ENCODE peak calls at places on chromosomes 3 and 15, in ten cellular contexts. X is GM23338, H is PC-3, W is Karpas-422, R is HCT116, E is MM.1S, O is SK-N-SH, Z is GM23248, U is PC-9, S is hepatocyte. Q is an unnamed sample. For H3K9me2, the result is how much of the 10 kb centered on the place peaks cover.

GRCh38 chr3:170499562-170500156 is 81.0 kb downstream of the CLDN11 start:
- DNase-seq in R (peak), O (peak), X (peak), E (peak), S (peak), Z (peak), U (no peak), H (peak), W (peak), Q (peak)

GRCh38 chr3:124395584-124396340 is 334.5 kb upstream of the UMPS start:
- DNase-seq in H (no peak), Z (no peak), E (no peak), U (no peak), R (no peak), O (peak), W (no peak), S (no peak), X (no peak), Q (no peak)

GRCh38 chr15:71669688-71670087 is 140.7 kb upstream of the NR2E3 start:
- DNase-seq in S (no peak), E (no peak), W (no peak), O (peak), U (no peak), X (no peak), R (no peak), Z (no peak), H (no peak), Q (no peak)

GRCh38 chr15:42591238-42591936 is 16.0 kb downstream of the STARD9 start:
- DNase-seq in U (peak), R (no peak), E (no peak), H (peak), W (no peak), S (peak), Z (peak), X (peak), O (peak), Q (peak)

GRCh38 chr15:30921781-30922371 is 18.2 kb downstream of the FAN1 start:
- DNase-seq in X (peak), S (no peak), Z (no peak), O (peak), R (no peak), W (no peak), U (no peak), E (no peak), H (no peak), Q (no peak)

GRCh38 chr15:97502038-97502437 is 458.5 kb upstream of the ARRDC4 start:
- DNase-seq in H (no peak), W (no peak), E (no peak), U (no peak), R (no peak), Z (no peak), X (no peak), S (no peak), O (no peak), Q (no peak)

GRCh38 chr3:126394179-126394976 is at the start of gene CFAP100:
- DNase-seq in X (peak), U (no peak), R (no peak), E (no peak), W (no peak), Z (peak), S (peak), O (no peak), H (no peak), Q (no peak)

GRCh38 chr3:44883999-44884431 is 9.6 kb downstream of the TGM4 start:
- DNase-seq in W (no peak), U (peak), X (no peak), R (peak), E (no peak), Z (peak), S (peak), O (peak), H (peak), Q (no peak)

GRCh38 chr3:156483426-156483825 is 71.5 kb downstream of the SSR3 start:
- DNase-seq in O (no peak), R (peak), S (peak), U (peak), X (no peak), Z (peak), W (no peak), E (peak), H (peak), Q (peak)

GRCh38 chr15:61000276-61000675 is 228.8 kb downstream of the RORA start:
- DNase-seq in U (no peak), Z (no peak), E (no peak), O (no peak), S (no peak), X (no peak), H (no peak), R (no peak), W (no peak), Q (no peak)

GRCh38 chr15:89406756-89407650 is 72.4 kb upstream of the POLG start:
- DNase-seq in U (no peak), E (no peak), O (no peak), H (no peak), Z (peak), X (peak), R (no peak), S (no peak), W (no peak), Q (no peak)

GRCh38 chr3:72912532-72912931 is 24.7 kb downstream of the GXYLT2 start:
- DNase-seq in X (no peak), E (no peak), H (no peak), U (no peak), S (no peak), W (no peak), R (no peak), Z (peak), O (no peak), Q (no peak)

GRCh38 chr3:9685216-9686049 is 18.2 kb upstream of the CPNE9 start:
- DNase-seq in S (no peak), E (no peak), W (no peak), H (no peak), U (no peak), R (no peak), O (no peak), X (no peak), Z (no peak), Q (no peak)

GRCh38 chr3:129518581-129518980 is 9.9 kb upstream of the RHO start:
- DNase-seq in H (no peak), R (no peak), E (no peak), U (no peak), S (no peak), Z (no peak), O (no peak), X (no peak), W (no peak), Q (no peak)

GRCh38 chr15:99058421-99058870 is 46.4 kb upstream of the SYNM start:
- DNase-seq in W (no peak), R (no peak), O (no peak), E (no peak), Z (no peak), U (no peak), H (no peak), X (peak), S (no peak), Q (no peak)

GRCh38 chr3:135191690-135192089 is 396.6 kb downstream of the EPHB1 start:
- DNase-seq in X (no peak), H (no peak), U (no peak), O (no peak), R (no peak), W (no peak), S (no peak), Z (no peak), E (no peak), Q (no peak)

GRCh38 chr3:185330238-185330637 is 32.7 kb upstream of the MAP3K13 start:
- DNase-seq in R (no peak), E (no peak), W (no peak), Z (no peak), U (no peak), S (no peak), X (no peak), H (no peak), O (no peak), Q (no peak)

GRCh38 chr3:116342499-116342898 is 102.8 kb downstream of the LSAMP start:
- DNase-seq in U (no peak), E (no peak), X (no peak), O (no peak), S (no peak), W (no peak), R (no peak), H (no peak), Z (no peak), Q (no peak)

DNA sequence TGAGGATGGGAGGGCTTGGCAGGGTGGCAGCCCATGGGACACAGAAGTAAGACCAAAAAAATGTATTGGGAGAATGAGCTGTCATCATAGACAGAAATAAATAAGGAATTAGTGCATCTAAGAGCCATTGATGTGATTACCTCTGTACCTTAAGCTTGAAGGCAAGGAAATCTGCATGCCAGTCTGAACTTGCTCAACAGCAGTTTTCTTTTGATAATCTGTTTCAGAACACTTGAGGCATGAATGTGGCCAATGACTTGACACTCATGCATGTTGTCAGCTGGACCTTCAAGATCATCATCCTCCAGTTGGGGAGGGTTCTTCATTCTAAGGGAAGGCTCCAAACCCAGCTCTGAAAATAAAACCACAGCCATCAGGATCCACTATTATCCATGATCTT is 148.5 kb downstream of the DCLK3 start:
- DNase-seq in O (no peak), U (no peak), H (no peak), E (no peak), X (no peak), S (no peak), Z (no peak), W (no peak), R (no peak), Q (no peak)
- H3K9me2 ChIP-seq in O (under half), U (under half), H (under half), E (under half), X (under half), S (under half), Z (under half), W (under half), R (under half), Q (under half)

DNA sequence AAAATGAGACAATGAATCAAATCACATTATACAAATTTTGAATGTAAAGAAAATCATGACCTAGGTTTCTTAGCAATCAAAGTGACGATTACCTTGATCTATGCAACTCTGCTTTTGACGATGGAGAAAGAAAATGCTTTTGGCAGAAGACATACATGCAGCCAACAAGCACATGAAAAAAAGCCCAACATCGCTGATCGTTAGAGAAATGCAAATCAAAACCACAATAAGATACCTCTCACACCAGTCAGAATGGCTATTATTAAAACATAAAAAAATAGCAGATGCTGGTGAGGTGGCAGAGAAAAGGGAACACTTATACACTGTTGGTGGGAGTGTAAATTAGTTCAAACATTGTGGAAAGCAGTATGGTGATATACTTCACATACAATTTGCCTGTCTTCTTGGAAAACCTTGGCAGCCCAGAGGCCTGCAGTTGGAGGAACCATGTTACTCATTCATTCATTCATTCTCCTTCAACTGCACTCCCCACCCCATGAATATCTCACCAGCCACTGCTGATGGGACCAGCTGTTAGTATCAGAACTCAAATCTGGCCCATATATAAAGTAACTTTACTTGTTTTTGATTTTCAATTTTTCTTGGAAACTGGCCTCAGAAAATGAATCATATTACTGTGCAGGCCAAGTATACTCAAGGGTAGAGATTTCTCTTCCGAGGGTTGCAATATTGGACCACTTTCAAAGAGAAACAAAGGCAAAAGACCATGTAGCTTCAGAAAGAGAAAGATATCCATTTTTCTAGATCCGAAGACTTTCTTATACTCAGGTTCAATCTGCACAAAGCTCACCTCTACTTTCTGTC is 358.6 kb upstream of the ARHGEF26 start:
- DNase-seq in O (no peak), S (no peak), W (no peak), R (no peak), X (no peak), U (no peak), E (peak), H (no peak), Z (no peak), Q (peak)
- H2AFZ ChIP-seq in O (peak), S (no peak), W (no peak), R (no peak), X (peak), U (peak), E (peak), H (no peak), Z (no peak), Q (peak)

GRCh38 chr3:30354513-30354912 is 251.9 kb upstream of the TGFBR2 start:
- DNase-seq in S (no peak), H (no peak), Z (no peak), X (no peak), R (no peak), O (no peak), W (no peak), E (no peak), U (no peak), Q (no peak)
- H3K9me2 ChIP-seq in S (under half), H (under half), Z (under half), X (under half), R (under half), O (under half), W (under half), E (under half), U (under half), Q (under half)

GRCh38 chr15:90953947-90954711 is 555 bp upstream of the RCCD1 start:
- DNase-seq in W (no peak), E (no peak), O (no peak), S (no peak), R (no peak), U (no peak), X (no peak), H (no peak), Z (no peak), Q (no peak)
- H2AFZ ChIP-seq in W (no peak), E (peak), O (peak), S (no peak), R (no peak), U (peak), X (no peak), H (peak), Z (peak), Q (no peak)

GRCh38 chr3:58419782-58420512 is 13.7 kb downstream of the PDHB start:
- DNase-seq in O (no peak), X (no peak), W (no peak), R (no peak), E (no peak), S (no peak), H (peak), U (no peak), Z (peak), Q (no peak)
- H3K9me2 ChIP-seq in O (under half), X (under half), W (under half), R (under half), E (under half), S (under half), H (under half), U (under half), Z (under half), Q (under half)

DNA sequence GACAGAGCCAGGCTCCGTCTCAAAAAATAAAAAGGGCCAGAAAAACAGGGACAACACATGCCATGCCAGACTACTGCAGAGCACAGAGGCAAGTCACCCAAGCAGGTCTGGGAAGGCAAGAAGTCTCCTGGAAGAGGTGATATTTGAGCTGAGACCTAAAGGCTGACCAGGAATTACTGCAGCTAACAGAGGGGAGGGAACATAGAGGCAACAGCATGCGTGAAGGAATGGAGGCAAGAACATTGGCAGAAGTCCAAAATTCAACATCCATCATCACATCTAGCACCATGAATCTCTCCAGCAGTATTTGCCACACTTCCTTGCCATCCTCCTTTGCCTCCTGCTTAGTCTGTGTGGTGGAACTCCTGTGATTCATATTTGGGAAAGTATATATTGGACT is 916 bp upstream of the TSEN2 start:
- DNase-seq in U (no peak), R (no peak), W (peak), Z (peak), H (peak), X (no peak), E (no peak), S (no peak), O (no peak), Q (peak)
- H2AFZ ChIP-seq in U (peak), R (peak), W (peak), Z (peak), H (no peak), X (peak), E (peak), S (peak), O (peak), Q (peak)

GRCh38 chr3:61253756-61254155 is 2.5 kb upstream of the FHIT start:
- DNase-seq in R (no peak), E (peak), H (no peak), W (no peak), O (no peak), S (no peak), X (no peak), Z (no peak), U (no peak), Q (no peak)

GRCh38 chr3:61252836-61253235 is 1.6 kb upstream of the FHIT start:
- DNase-seq in U (no peak), O (no peak), X (no peak), R (no peak), Z (no peak), S (no peak), H (no peak), W (no peak), E (peak), Q (no peak)

GRCh38 chr3:61250784-61251173 is 473 bp downstream of the FHIT start:
- DNase-seq in Z (peak), X (peak), H (peak), S (peak), R (peak), U (no peak), O (peak), E (peak), W (no peak), Q (peak)

GRCh38 chr3:61248496-61248895 is 2.8 kb downstream of the FHIT start:
- DNase-seq in Z (no peak), O (no peak), H (no peak), X (no peak), W (no peak), R (no peak), E (no peak), U (no peak), S (no peak), Q (no peak)

GRCh38 chr3:61251174-61251972 is at the start of gene FHIT:
- DNase-seq in H (peak), W (peak), O (peak), S (peak), Z (peak), E (peak), U (peak), X (peak), R (peak), Q (peak)
- H3K9me2 ChIP-seq in H (under half), W (under half), O (under half), S (under half), Z (under half), E (under half), U (under half), X (under half), R (under half), Q (under half)

GRCh38 chr3:108448593-108448992 is 61.8 kb downstream of the MYH15 start:
- DNase-seq in E (no peak), U (no peak), X (no peak), O (no peak), H (no peak), Z (no peak), W (no peak), R (no peak), S (no peak), Q (no peak)

GRCh38 chr3:108459225-108459624 is 51.2 kb downstream of the MYH15 start:
- DNase-seq in E (no peak), H (no peak), S (no peak), W (no peak), O (no peak), U (no peak), R (no peak), Z (no peak), X (no peak), Q (no peak)

GRCh38 chr3:108455212-108455705 is 55.1 kb downstream of the MYH15 start:
- DNase-seq in S (no peak), R (no peak), E (no peak), O (no peak), X (no peak), Z (peak), H (peak), U (no peak), W (no peak), Q (no peak)

GRCh38 chr3:108450444-108450843 is 60.0 kb downstream of the MYH15 start:
- DNase-seq in U (no peak), X (no peak), S (no peak), R (no peak), H (no peak), E (no peak), Z (no peak), O (no peak), W (no peak), Q (no peak)

DNA sequence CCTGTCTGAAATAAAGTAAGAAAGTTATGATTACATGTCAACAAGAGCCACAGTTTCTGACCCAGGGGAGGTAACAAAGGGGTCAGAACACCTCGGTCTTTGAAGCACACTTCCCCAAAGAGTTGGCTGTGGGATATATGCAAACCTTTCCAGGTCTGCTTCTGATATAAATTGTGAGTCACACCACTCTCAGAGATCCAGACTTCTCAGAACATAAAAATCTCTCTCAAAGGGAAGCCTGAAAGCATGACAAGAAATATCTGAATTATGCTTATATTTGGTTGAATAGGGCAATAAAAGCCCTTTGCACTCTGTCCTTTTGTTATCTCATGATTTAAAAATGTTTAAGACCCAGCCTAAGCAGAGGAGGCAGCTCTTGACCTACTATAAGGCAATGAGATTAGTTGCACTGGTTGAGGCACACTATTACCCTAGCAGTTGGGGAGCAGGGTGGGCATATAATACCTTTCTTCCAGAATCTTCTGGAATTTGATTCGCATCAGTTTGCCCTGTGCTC is 56.8 kb downstream of the MYH15 start:
- DNase-seq in R (no peak), H (peak), O (no peak), Z (peak), X (no peak), W (no peak), U (no peak), E (no peak), S (no peak), Q (no peak)
- H2AFZ ChIP-seq in R (no peak), H (no peak), O (peak), Z (peak), X (no peak), W (no peak), U (no peak), E (no peak), S (no peak), Q (no peak)

GRCh38 chr15:45129651-45130129 is at the start of the genes DUOX1 and DUOXA1:
- DNase-seq in W (no peak), X (peak), U (no peak), H (no peak), S (peak), R (peak), Z (peak), E (peak), O (no peak), Q (no peak)
- H3K9me2 ChIP-seq in W (under half), X (under half), U (under half), H (under half), S (under half), R (under half), Z (under half), E (under half), O (under half), Q (under half)